ENCODE peak calls at places on chromosomes 3 and 15, in eight cellular contexts. Y, R, F, D, Q, M, N and G are unnamed samples. For H3K36me3, the result is how much of the 10 kb centered on the place peaks cover.

GRCh38 chr3:109927161-109927560 is 589.8 kb upstream of the DPPA4 start:
- DNase-seq in Y (no peak), R (no peak), F (no peak), D (no peak), Q (peak), M (peak), N (peak), G (peak)

GRCh38 chr3:124951511-124952390 is 17.2 kb upstream of the MUC13 start:
- DNase-seq in Y (no peak), R (no peak), F (no peak), D (no peak), Q (no peak), M (peak), N (peak), G (no peak)

GRCh38 chr3:172074578-172074977 is 35.2 kb downstream of the FNDC3B start:
- DNase-seq in Y (no peak), R (no peak), F (peak), D (no peak), Q (no peak), M (no peak), N (no peak), G (no peak)

GRCh38 chr15:101022876-101023275 is 103.7 kb downstream of the LRRK1 start:
- DNase-seq in Y (no peak), R (no peak), F (no peak), D (no peak), Q (peak), M (no peak), N (no peak), G (no peak)

GRCh38 chr3:72482589-72483249 is 365.5 kb downstream of the SHQ1 start:
- DNase-seq in Y (peak), R (peak), F (peak), D (peak), Q (peak), M (peak), N (peak), G (peak)

GRCh38 chr3:129608087-129608935 is 1.8 kb upstream of the PLXND1 start:
- DNase-seq in Y (no peak), R (no peak), F (no peak), D (no peak), Q (no peak), M (peak), N (peak), G (no peak)

GRCh38 chr3:29694331-29694730 is 413.5 kb downstream of the RBMS3 start:
- DNase-seq in Y (no peak), R (no peak), F (no peak), D (no peak), Q (no peak), M (peak), N (no peak), G (no peak)

GRCh38 chr3:187808466-187809291 is 63.4 kb upstream of the BCL6 start:
- DNase-seq in Y (no peak), R (no peak), F (no peak), D (no peak), Q (no peak), M (no peak), N (no peak), G (peak)

GRCh38 chr3:113697192-113698090 is 999 bp upstream of the USF3 start:
- DNase-seq in Y (peak), R (peak), F (no peak), D (peak), Q (no peak), M (no peak), N (peak), G (no peak)

GRCh38 chr15:47614341-47614740 is 103.0 kb upstream of the SEMA6D start:
- DNase-seq in Y (no peak), R (no peak), F (no peak), D (no peak), Q (no peak), M (no peak), N (no peak), G (no peak)

GRCh38 chr3:163056874-163057497 is 1560.4 kb downstream of the OTOL1 start:
- DNase-seq in Y (no peak), R (peak), F (no peak), D (no peak), Q (no peak), M (peak), N (peak), G (no peak)

GRCh38 chr15:40493089-40493840 is 22.5 kb downstream of the CHST14 start:
- DNase-seq in Y (no peak), R (no peak), F (no peak), D (no peak), Q (no peak), M (peak), N (no peak), G (no peak)

GRCh38 chr3:10160925-10161324 is 3.8 kb upstream of the IRAK2 start:
- DNase-seq in Y (no peak), R (no peak), F (no peak), D (no peak), Q (no peak), M (no peak), N (no peak), G (no peak)

GRCh38 chr3:30631237-30631961 is 25.0 kb downstream of the TGFBR2 start:
- DNase-seq in Y (no peak), R (no peak), F (peak), D (peak), Q (no peak), M (peak), N (no peak), G (no peak)

GRCh38 chr15:40439461-40440299 is 1.1 kb upstream of the BAHD1 start:
- DNase-seq in Y (peak), R (peak), F (peak), D (peak), Q (peak), M (peak), N (peak), G (no peak)

GRCh38 chr3:7504886-7505775 is 644.2 kb downstream of the GRM7 start:
- DNase-seq in Y (no peak), R (no peak), F (no peak), D (no peak), Q (no peak), M (peak), N (no peak), G (peak)

GRCh38 chr3:65953881-65954733 is 84.6 kb downstream of the MAGI1 start:
- DNase-seq in Y (peak), R (no peak), F (no peak), D (no peak), Q (no peak), M (peak), N (no peak), G (peak)

GRCh38 chr3:195403841-195404408 is 38.9 kb downstream of the ACAP2 start:
- DNase-seq in Y (no peak), R (no peak), F (no peak), D (no peak), Q (no peak), M (peak), N (peak), G (no peak)

GRCh38 chr15:65532738-65533051 is 2.4 kb downstream of the HACD3 start:
- DNase-seq in Y (no peak), R (no peak), F (no peak), D (no peak), Q (no peak), M (peak), N (peak), G (no peak)

GRCh38 chr3:44661189-44661588 is 12.7 kb downstream of the ZNF35 start:
- DNase-seq in Y (no peak), R (no peak), F (no peak), D (no peak), Q (no peak), M (no peak), N (no peak), G (no peak)

GRCh38 chr3:178558637-178559036 is 22.4 kb downstream of the KCNMB2 start:
- DNase-seq in Y (no peak), R (no peak), F (no peak), D (no peak), Q (no peak), M (no peak), N (no peak), G (peak)

DNA sequence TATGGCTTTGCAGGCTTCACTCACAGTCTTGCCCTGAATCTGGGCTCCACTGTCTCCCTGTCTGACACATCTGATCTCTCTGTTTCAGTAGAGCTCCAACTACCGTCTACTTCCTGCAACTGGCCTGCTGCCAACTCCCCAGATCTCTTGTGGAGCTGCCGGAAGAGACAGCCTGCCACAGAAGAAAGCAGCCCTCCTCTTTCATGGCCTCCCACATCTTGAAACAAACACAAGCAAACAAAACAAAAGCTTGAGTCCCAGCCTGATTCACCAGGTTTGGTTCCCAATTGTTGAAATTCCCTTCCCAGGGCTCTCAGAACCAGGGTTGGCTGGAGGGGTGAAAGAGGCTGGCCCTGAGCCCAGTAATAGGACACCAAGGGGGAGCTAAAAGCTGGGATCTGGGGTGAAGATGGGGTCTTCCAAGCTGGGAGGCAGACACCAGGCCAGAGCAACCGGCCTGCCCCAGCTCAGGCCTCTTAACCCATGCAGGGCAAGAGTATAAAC is 55.3 kb upstream of the CA12 start:
- DNase-seq in Y (peak), R (peak), F (peak), D (peak), Q (no peak), M (peak), N (peak), G (peak)
- TF ChIP-seq CTCF in Y (no peak), R (no peak), F (no peak), D (no peak), Q (no peak), M (no peak), N (peak), G (no peak)

GRCh38 chr3:33221241-33221640 is 2.6 kb upstream of the SUSD5 start:
- DNase-seq in Y (no peak), R (no peak), F (no peak), D (no peak), Q (no peak), M (no peak), N (no peak), G (no peak)

GRCh38 chr3:33215739-33216138 is 2.9 kb downstream of the SUSD5 start:
- DNase-seq in Y (no peak), R (no peak), F (no peak), D (no peak), Q (no peak), M (no peak), N (no peak), G (no peak)

GRCh38 chr3:33218446-33219174 is at the start of gene SUSD5:
- DNase-seq in Y (no peak), R (peak), F (no peak), D (no peak), Q (peak), M (peak), N (peak), G (no peak)

GRCh38 chr3:33219175-33219487 is 521 bp upstream of the SUSD5 start:
- DNase-seq in Y (no peak), R (no peak), F (no peak), D (no peak), Q (no peak), M (no peak), N (no peak), G (no peak)

GRCh38 chr3:33218072-33218445 is 551 bp downstream of the SUSD5 start:
- DNase-seq in Y (no peak), R (no peak), F (no peak), D (no peak), Q (no peak), M (peak), N (no peak), G (no peak)
- H3K4me3 ChIP-seq in Y (peak), R (peak), F (peak), D (no peak), Q (peak), M (peak), N (peak), G (peak)

DNA sequence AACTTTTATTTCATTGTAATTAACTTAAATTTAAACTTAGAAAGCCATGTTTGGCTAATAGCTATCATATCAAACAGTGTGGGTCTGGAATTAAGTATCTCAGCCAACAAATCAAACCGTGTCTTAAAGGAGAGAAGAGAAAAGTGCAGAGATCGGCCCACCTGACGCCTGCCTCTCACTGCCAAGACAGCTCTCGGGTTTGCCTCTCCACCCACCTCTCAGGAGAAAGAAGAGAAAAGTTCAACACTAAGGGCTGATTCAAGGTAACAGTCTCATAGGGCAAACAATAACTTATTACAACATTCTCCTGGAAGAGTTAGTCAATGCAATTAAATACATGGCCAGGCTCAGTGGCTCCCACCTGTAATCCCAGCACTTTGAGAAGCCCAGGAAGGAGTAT is 64.8 kb upstream of the PRR20G start:
- DNase-seq in Y (no peak), R (no peak), F (no peak), D (no peak), Q (no peak), M (no peak), N (no peak), G (no peak)
- H3K36me3 ChIP-seq in Y (under half), R (under half), F (under half), D (under half), Q (under half), M (under half), N (under half), G (under half)

DNA sequence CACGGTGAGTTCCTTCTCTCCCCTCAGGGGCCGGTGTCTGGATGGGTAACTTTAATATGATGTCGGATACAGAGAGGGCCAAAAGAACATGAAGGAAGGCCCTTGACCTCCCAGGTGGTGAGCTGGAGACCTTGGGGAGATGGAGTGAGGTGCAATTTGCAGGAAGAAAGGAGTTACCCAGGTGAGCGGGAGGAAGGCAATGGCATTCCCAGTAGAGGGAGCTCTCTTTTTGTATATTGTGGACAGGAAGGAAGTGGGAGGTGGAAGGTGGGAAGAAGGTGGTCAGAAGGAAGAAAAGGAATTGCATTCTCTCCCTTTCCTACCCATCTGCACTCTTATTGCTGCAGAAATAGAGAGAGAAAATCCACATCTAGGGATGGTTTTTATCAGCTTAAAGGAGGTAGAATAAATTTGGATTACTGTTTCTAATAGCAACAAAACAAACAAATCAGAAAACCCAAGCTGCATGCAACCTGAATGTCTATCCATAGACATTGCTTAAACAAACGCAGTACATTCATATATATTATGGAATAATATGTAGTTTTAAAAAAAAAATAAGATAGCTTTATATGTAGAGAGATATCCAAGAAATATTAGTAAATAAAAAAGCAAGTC is 169.0 kb upstream of the TSC22D2 start:
- DNase-seq in Y (no peak), R (peak), F (no peak), D (no peak), Q (no peak), M (no peak), N (no peak), G (no peak)
- TF ChIP-seq CTCF in Y (no peak), R (peak), F (peak), D (no peak), Q (peak), M (peak), N (peak), G (peak)

DNA sequence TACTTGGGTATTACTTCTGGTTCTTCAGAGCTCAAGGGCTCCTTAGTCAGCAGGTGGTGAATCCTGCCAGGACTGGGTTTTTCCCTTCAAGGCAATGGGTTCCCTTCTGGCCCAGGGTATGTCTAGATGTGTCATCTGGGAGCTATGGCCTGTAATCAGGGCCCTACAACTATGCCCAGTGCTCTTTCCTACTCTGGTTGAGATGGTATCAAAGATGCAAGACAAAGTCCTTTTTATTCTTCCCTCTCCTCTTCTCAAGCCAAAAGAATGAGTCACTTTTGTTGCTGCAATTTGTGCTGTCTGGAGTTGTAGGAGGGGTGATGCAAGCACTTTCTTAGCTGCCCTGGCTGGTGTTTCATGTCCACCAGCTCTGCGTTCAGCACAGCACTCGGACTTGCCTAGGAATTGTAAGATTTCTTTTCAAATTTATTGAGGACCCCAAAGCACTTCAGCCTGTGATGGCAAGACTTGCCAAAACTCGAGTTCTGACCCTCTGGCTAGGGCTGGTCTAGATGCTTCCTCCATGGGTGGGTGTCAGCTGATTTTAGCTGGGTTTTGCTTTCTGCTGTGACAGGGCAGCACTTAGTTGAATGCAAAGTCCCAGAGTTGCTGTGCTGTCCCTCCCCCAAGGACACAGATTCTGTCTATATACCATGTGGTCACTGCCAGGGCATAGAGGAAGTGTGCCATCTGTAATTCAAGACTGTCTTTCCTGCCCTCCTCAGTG is 129.2 kb upstream of the CBLB start:
- DNase-seq in Y (no peak), R (no peak), F (peak), D (no peak), Q (peak), M (peak), N (peak), G (peak)
- H3K4me3 ChIP-seq in Y (no peak), R (no peak), F (no peak), D (no peak), Q (no peak), M (no peak), N (peak), G (no peak)

DNA sequence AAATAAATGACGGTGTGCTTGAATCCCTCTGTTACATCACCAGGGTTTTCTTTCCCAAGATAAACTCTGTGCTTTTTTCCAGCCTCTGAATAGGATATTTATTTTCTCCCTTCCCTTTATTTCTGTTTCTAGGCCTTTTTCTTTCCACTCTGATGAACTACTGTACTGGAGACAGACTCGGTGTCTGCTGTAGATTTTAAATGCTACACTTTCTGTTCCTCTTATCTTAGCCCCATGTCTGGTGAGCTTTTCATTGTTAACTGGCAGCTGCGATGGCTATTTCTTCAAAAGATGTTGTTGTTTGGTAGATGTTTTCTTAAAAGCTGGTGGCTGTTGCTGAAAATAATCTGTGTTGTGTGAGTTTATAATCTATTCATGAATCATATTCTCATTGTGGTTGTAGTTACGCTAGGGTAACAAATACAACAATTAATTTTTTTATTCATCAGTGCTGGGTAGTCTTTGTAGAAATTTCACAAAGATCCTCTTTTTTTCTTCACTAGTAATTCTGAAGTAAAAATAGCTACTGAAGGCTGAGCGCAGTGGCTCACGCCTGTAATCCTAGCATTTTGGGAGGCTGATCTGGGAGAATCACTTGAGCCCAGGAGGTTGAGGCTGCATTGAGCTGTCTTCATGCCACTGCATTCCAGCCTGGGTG is 15.6 kb upstream of the SCAANT1 start:
- DNase-seq in Y (no peak), R (no peak), F (no peak), D (no peak), Q (no peak), M (no peak), N (peak), G (no peak)
- H3K36me3 ChIP-seq in Y (under half), R (under half), F (under half), D (under half), Q (under half), M (under half), N (under half), G (under half)

GRCh38 chr15:92019706-92020105 is 166.2 kb downstream of the SLCO3A1 start:
- DNase-seq in Y (no peak), R (no peak), F (no peak), D (no peak), Q (no peak), M (no peak), N (no peak), G (no peak)

GRCh38 chr15:92018535-92019239 is 165.2 kb downstream of the SLCO3A1 start:
- DNase-seq in Y (peak), R (no peak), F (no peak), D (no peak), Q (no peak), M (no peak), N (no peak), G (no peak)

GRCh38 chr15:92020207-92020606 is 166.7 kb downstream of the SLCO3A1 start:
- DNase-seq in Y (no peak), R (no peak), F (no peak), D (no peak), Q (no peak), M (peak), N (no peak), G (no peak)

GRCh38 chr15:92021765-92022164 is 168.3 kb downstream of the SLCO3A1 start:
- DNase-seq in Y (no peak), R (no peak), F (no peak), D (no peak), Q (no peak), M (no peak), N (no peak), G (no peak)

DNA sequence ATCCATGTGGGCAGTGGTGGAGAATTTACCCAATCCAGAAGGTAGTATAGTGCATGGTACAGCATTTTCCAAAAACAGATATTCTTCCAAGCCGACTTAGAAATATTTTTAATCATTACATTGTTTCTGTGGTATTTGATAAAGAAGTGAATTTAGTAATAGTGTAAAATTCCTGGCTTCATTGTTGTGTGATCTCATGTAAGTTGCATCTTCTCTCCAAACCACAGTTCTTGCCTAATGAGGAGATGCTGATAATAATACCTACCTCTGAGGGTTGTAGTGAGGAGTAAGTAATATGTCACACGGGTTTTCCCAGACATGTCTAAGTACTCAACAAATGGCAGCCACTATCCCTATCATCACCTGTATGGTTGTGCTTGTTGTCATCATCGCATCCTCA is 167.3 kb downstream of the SLCO3A1 start:
- DNase-seq in Y (no peak), R (no peak), F (no peak), D (no peak), Q (no peak), M (peak), N (peak), G (no peak)
- TF ChIP-seq CTCF in Y (no peak), R (no peak), F (no peak), D (no peak), Q (no peak), M (no peak), N (no peak), G (no peak)